ENCODE peak calls at places on chromosomes 4 and X, in nine cellular contexts. R is fibroblast of mammary gland; A is IMR-90; Z is breast epithelium; T is lower leg skin; L is WERI-Rb-1; B is CD8-positive, alpha-beta T cell; V is Calu3; D is fibroblast of the aortic adventitia. O is an unnamed sample.

GRCh38 chr4:132334081-132334480 is 815.0 kb upstream of the PCDH10 start:
- DNase-seq in R (peak; percentile 7), A (peak; percentile 3), Z (no peak), T (no peak), L (no peak), B (no peak), V (no peak), D (peak; percentile 18), O (no peak)

GRCh38 chrX:19673334-19674040 is 158.2 kb upstream of the MAP3K15 start:
- DNase-seq in R (peak; percentile 95), A (peak; percentile 95), Z (no peak), T (peak; percentile 87), L (no peak), B (no peak), V (peak; percentile 85), D (peak; percentile 97), O (no peak)

GRCh38 chr4:123986268-123986798 is 589.7 kb downstream of the SPRY1 start:
- DNase-seq in R (peak; percentile 89), A (peak; percentile 92), Z (peak; percentile 35), T (no peak), L (no peak), B (no peak), V (peak; percentile 3), D (peak; percentile 91), O (no peak)

GRCh38 chr4:106584590-106584989 is 216.0 kb upstream of the GIMD1 start:
- DNase-seq in R (peak; percentile 18), A (peak; percentile 6), Z (no peak), T (no peak), L (no peak), B (no peak), V (no peak), D (peak; percentile 48), O (no peak)

GRCh38 chr4:83772680-83773079 is 236.8 kb downstream of the GPAT3 start:
- DNase-seq in R (no peak), A (peak; percentile 2), Z (no peak), T (no peak), L (no peak), B (no peak), V (no peak), D (no peak), O (no peak)

GRCh38 chr4:183638436-183638835 is 20.5 kb downstream of the RWDD4 start:
- DNase-seq in R (no peak), A (peak; percentile 59), Z (no peak), T (no peak), L (no peak), B (no peak), V (no peak), D (peak; percentile 56), O (no peak)

GRCh38 chr4:145679991-145680455 is at the start of gene C4orf51:
- DNase-seq in R (peak; percentile 73), A (peak; percentile 75), Z (no peak), T (no peak), L (no peak), B (no peak), V (peak; percentile 31), D (peak; percentile 73), O (no peak)

GRCh38 chrX:155997436-155997835 is at the start of gene IL9R:
- DNase-seq in R (no peak), A (no peak), Z (no peak), T (peak; percentile 42), L (peak; percentile 86), B (peak; percentile 21), V (no peak), D (no peak), O (peak; percentile 30)

GRCh38 chrX:40511258-40511657 is 69.5 kb upstream of the ATP6AP2 start:
- DNase-seq in R (no peak), A (no peak), Z (no peak), T (no peak), L (no peak), B (no peak), V (no peak), D (no peak), O (no peak)

GRCh38 chr4:55125087-55125721 is at the start of gene KDR:
- DNase-seq in R (peak; percentile 25), A (no peak), Z (peak; percentile 23), T (peak; percentile 84), L (no peak), B (no peak), V (peak; percentile 17), D (peak; percentile 37), O (no peak)

DNA sequence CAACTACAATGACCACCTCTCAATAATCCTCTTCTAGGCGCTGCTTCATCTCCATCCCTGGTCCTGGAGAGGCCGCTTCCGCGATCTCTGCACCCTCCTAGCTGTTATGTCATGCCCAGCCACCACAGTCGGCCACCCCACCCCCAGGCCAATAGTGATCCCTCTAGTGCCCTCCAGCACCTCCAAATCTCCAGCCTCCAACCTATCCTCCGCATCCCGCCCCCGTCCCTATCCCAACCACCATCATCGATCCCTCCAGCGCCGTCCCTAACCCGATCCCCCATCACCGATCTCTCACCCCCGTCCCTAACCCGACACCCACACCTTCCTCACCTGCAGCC is 856 bp downstream of the NKRF start:
- DNase-seq in R (no peak), A (no peak), Z (no peak), T (no peak), L (peak; percentile 13), B (no peak), V (peak; percentile 7), D (no peak), O (peak; percentile 16)
- TF ChIP-seq CTCF in R (no peak), A (no peak), Z (no peak), T (no peak), L (no peak), B (no peak), V (no peak), D (no peak), O (no peak)

GRCh38 chr4:156983366-156983765 is 11.8 kb upstream of the PDGFC start:
- DNase-seq in R (peak; percentile 54), A (peak; percentile 56), Z (no peak), T (no peak), L (no peak), B (no peak), V (no peak), D (peak; percentile 50), O (no peak)
- TF ChIP-seq CTCF in R (peak; percentile 71), A (peak; percentile 64), Z (peak; percentile 13), T (no peak), L (peak; percentile 12), B (no peak), V (peak; percentile 22), D (peak; percentile 73), O (no peak)

GRCh38 chr4:159010563-159011260 is 92.2 kb upstream of the RAPGEF2 start:
- DNase-seq in R (peak; percentile 91), A (peak; percentile 67), Z (peak; percentile 81), T (peak; percentile 94), L (no peak), B (no peak), V (no peak), D (peak; percentile 92), O (no peak)

GRCh38 chr4:159013692-159014091 is 89.2 kb upstream of the RAPGEF2 start:
- DNase-seq in R (no peak), A (no peak), Z (no peak), T (no peak), L (no peak), B (no peak), V (no peak), D (no peak), O (no peak)

GRCh38 chr4:159014896-159015295 is 88.0 kb upstream of the RAPGEF2 start:
- DNase-seq in R (peak; percentile 45), A (no peak), Z (no peak), T (no peak), L (no peak), B (no peak), V (no peak), D (no peak), O (no peak)

GRCh38 chr4:159010100-159010499 is 92.8 kb upstream of the RAPGEF2 start:
- DNase-seq in R (no peak), A (no peak), Z (no peak), T (no peak), L (no peak), B (no peak), V (no peak), D (no peak), O (no peak)

DNA sequence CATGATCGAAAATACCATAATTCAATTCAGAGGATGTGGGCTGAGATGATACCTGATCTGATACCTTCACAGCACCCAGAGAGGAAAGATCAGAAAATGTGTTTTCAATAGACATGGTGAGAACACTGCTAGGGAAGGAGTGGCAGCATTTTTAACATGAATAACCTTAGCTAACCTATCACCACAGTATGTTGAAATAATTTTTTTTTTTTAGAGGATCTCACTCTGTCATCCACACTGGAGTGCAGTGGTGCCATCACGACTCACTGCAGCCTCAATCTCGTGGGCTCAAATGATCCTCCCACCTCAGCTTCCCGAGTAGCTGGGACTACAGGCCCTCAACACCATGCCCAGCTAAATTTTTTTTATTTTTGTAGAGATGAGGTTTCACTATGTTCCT is 90.5 kb upstream of the RAPGEF2 start:
- DNase-seq in R (peak; percentile 64), A (peak; percentile 56), Z (no peak), T (no peak), L (no peak), B (no peak), V (no peak), D (peak; percentile 51), O (no peak)
- TF ChIP-seq CTCF in R (no peak), A (no peak), Z (no peak), T (no peak), L (no peak), B (no peak), V (no peak), D (no peak), O (no peak)

GRCh38 chr4:26368685-26369084 is 47.9 kb downstream of the RBPJ start:
- DNase-seq in R (peak; percentile 42), A (no peak), Z (no peak), T (no peak), L (no peak), B (no peak), V (no peak), D (no peak), O (no peak)

GRCh38 chr4:26372076-26372475 is 51.3 kb downstream of the RBPJ start:
- DNase-seq in R (no peak), A (no peak), Z (no peak), T (no peak), L (no peak), B (no peak), V (no peak), D (no peak), O (no peak)

GRCh38 chr4:26369132-26370036 is 48.6 kb downstream of the RBPJ start:
- DNase-seq in R (no peak), A (peak; percentile 13), Z (no peak), T (no peak), L (no peak), B (no peak), V (no peak), D (no peak), O (no peak)

GRCh38 chr4:26375589-26375988 is 54.8 kb downstream of the RBPJ start:
- DNase-seq in R (no peak), A (no peak), Z (no peak), T (no peak), L (no peak), B (no peak), V (no peak), D (no peak), O (no peak)

DNA sequence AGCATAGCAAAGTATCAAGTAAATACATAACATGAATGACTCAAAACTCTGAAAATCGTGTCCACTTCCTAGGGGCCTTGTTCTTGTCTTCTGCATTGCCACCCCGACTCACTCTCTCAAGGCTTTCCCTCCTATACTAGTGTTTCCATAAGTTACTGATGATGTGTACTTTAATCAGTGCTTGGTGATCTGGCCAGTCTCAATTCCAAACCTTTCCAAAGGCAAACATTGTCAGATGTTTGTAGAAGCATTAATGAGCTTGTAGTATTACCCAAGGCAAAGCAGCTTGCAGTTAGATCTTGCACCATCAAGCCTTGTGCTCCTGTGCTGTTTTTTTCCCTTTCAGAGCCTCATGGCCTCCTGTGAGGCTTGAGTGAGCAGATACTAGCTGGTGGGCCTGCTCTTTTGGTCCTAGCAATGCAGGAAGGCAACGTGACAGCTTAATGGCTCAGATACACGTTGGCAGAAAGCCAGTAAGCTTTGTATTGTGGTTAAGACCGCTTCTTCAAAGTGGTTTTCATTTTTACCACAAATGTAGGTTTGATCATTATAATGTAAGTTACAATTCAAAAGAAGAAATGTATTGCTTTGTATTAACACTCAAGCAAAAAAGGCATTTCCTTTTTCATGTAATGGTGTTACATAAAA is 51.8 kb downstream of the RBPJ start:
- DNase-seq in R (peak; percentile 82), A (peak; percentile 77), Z (no peak), T (no peak), L (no peak), B (peak; percentile 26), V (peak; percentile 0), D (peak; percentile 77), O (no peak)
- TF ChIP-seq CTCF in R (no peak), A (no peak), Z (no peak), T (no peak), L (no peak), B (no peak), V (no peak), D (no peak), O (no peak)